ENCODE peak calls at places on chromosome 10, in nine cellular contexts. G is sigmoid colon, H is heart left ventricle, X is A549, O is HCT116, C is Peyer's patch, Y is IMR-90, P is GM12892, L is esophagus squamous epithelium. N is an unnamed sample.

GRCh38 chr10:98062424-98062823 is 32.0 kb upstream of the CRTAC1 start:
- DNase-seq in G (no peak), H (no peak), X (no peak), O (no peak), C (no peak), Y (no peak), P (no peak), L (no peak), N (no peak)

GRCh38 chr10:124522903-124523260 is 61.3 kb downstream of the LHPP start:
- DNase-seq in G (peak; percentile 71), H (no peak), X (peak; percentile 33), O (no peak), C (peak; percentile 73), Y (no peak), P (no peak), L (no peak), N (peak; percentile 37)

GRCh38 chr10:122376364-122376961 is 2.0 kb downstream of the PLEKHA1 start:
- DNase-seq in G (no peak), H (no peak), X (no peak), O (no peak), C (no peak), Y (no peak), P (no peak), L (no peak), N (no peak)

GRCh38 chr10:106815427-106816043 is 349.0 kb downstream of the SORCS1 start:
- DNase-seq in G (no peak), H (no peak), X (no peak), O (no peak), C (no peak), Y (no peak), P (no peak), L (no peak), N (no peak)

GRCh38 chr10:114313139-114313538 is 74.1 kb downstream of the VWA2 start:
- DNase-seq in G (peak; percentile 29), H (no peak), X (no peak), O (no peak), C (no peak), Y (no peak), P (no peak), L (no peak), N (no peak)

GRCh38 chr10:78028438-78029293 is 649 bp downstream of the POLR3A start:
- DNase-seq in G (peak; percentile 54), H (no peak), X (no peak), O (no peak), C (peak; percentile 69), Y (peak; percentile 57), P (peak; percentile 28), L (no peak), N (no peak)

GRCh38 chr10:27513451-27514191 is 9.5 kb downstream of the RAB18 start:
- DNase-seq in G (no peak), H (no peak), X (no peak), O (no peak), C (no peak), Y (peak; percentile 57), P (no peak), L (no peak), N (no peak)

GRCh38 chr10:50152792-50153272 is 85.1 kb downstream of the WASHC2A start:
- DNase-seq in G (no peak), H (peak; percentile 38), X (no peak), O (no peak), C (peak; percentile 49), Y (no peak), P (no peak), L (no peak), N (no peak)

GRCh38 chr10:70265032-70265689 is 18.6 kb downstream of the NPFFR1 start:
- DNase-seq in G (no peak), H (no peak), X (peak; percentile 37), O (peak; percentile 64), C (no peak), Y (no peak), P (no peak), L (no peak), N (no peak)

GRCh38 chr10:100998183-100998990 is 1.2 kb upstream of the LZTS2 start:
- DNase-seq in G (peak; percentile 94), H (peak; percentile 88), X (peak; percentile 77), O (no peak), C (peak; percentile 89), Y (peak; percentile 81), P (peak; percentile 74), L (no peak), N (peak; percentile 91)

GRCh38 chr10:64277536-64277935 is 756.3 kb downstream of the REEP3 start:
- DNase-seq in G (no peak), H (no peak), X (no peak), O (no peak), C (no peak), Y (no peak), P (no peak), L (no peak), N (no peak)

GRCh38 chr10:22271786-22272185 is 44.4 kb upstream of the COMMD3 start:
- DNase-seq in G (no peak), H (no peak), X (no peak), O (no peak), C (no peak), Y (no peak), P (no peak), L (no peak), N (no peak)

GRCh38 chr10:96043895-96044580 is 655 bp downstream of the CCNJ start:
- DNase-seq in G (peak; percentile 74), H (peak; percentile 52), X (peak; percentile 40), O (no peak), C (peak; percentile 75), Y (peak; percentile 45), P (peak; percentile 57), L (no peak), N (peak; percentile 64)

GRCh38 chr10:11901454-11902431 is 78.6 kb downstream of the PROSER2 start:
- DNase-seq in G (peak; percentile 43), H (no peak), X (no peak), O (no peak), C (no peak), Y (peak; percentile 10), P (no peak), L (no peak), N (no peak)

GRCh38 chr10:28986856-28987255 is 302.0 kb upstream of the LYZL1 start:
- DNase-seq in G (no peak), H (no peak), X (no peak), O (no peak), C (no peak), Y (no peak), P (no peak), L (no peak), N (no peak)

GRCh38 chr10:110208614-110209398 is 1.4 kb downstream of the MXI1 start:
- DNase-seq in G (peak; percentile 75), H (peak; percentile 52), X (peak; percentile 52), O (no peak), C (peak; percentile 64), Y (peak; percentile 46), P (peak; percentile 34), L (no peak), N (peak; percentile 66)

GRCh38 chr10:110210663-110211454 is 3.5 kb downstream of the MXI1 start:
- DNase-seq in G (peak; percentile 99), H (peak; percentile 97), X (peak; percentile 98), O (peak; percentile 99), C (peak; percentile 99), Y (peak; percentile 98), P (peak; percentile 87), L (peak; percentile 65), N (peak; percentile 99)

GRCh38 chr10:110207805-110208613 is 604 bp downstream of the MXI1 start:
- DNase-seq in G (peak; percentile 77), H (peak; percentile 45), X (peak; percentile 53), O (no peak), C (peak; percentile 70), Y (peak; percentile 17), P (no peak), L (no peak), N (peak; percentile 63)

GRCh38 chr10:110209926-110210662 is 2.7 kb downstream of the MXI1 start:
- DNase-seq in G (peak; percentile 90), H (peak; percentile 65), X (peak; percentile 26), O (no peak), C (peak; percentile 69), Y (peak; percentile 29), P (no peak), L (no peak), N (peak; percentile 76)

GRCh38 chr10:110209399-110209925 is 2.1 kb downstream of the MXI1 start:
- DNase-seq in G (peak; percentile 89), H (peak; percentile 69), X (peak; percentile 68), O (peak; percentile 59), C (peak; percentile 74), Y (peak; percentile 65), P (no peak), L (no peak), N (peak; percentile 82)
- TF ChIP-seq POLR2A in G (peak; percentile 29), H (no peak), X (no peak), O (no peak), C (peak; percentile 1), Y (no peak), P (no peak), L (no peak), N (peak; percentile 28)

GRCh38 chr10:132407846-132408278 is 10.9 kb downstream of the PWWP2B start:
- DNase-seq in G (peak; percentile 87), H (no peak), X (no peak), O (no peak), C (peak; percentile 87), Y (peak; percentile 29), P (no peak), L (no peak), N (peak; percentile 71)
- TF ChIP-seq POLR2A in G (peak; percentile 55), H (no peak), X (no peak), O (no peak), C (peak; percentile 69), Y (no peak), P (no peak), L (no peak), N (no peak)

DNA sequence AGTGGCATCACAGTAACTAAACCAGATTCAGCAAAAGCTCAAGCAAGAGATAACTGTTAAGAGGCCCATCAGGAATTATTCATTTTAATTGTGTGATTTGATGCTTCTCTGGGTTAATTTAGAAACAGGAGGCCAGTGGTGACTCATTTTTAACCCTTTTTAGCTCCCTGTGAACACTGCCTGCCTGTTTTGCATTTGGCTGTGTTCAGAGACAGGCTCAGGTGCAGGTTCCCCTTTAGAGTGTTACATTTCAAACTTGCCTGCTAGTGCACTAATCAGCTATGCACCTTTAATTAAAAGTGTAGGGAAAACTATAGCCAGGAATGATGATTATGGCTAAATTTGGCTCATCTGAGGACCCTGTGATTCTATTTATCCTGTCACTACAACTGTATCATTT is 6.5 kb downstream of the STAMBPL1 start:
- DNase-seq in G (no peak), H (no peak), X (no peak), O (no peak), C (no peak), Y (no peak), P (no peak), L (no peak), N (no peak)
- TF ChIP-seq POLR2A in G (no peak), H (no peak), X (no peak), O (no peak), C (no peak), Y (no peak), P (peak; percentile 63), L (no peak), N (no peak)

DNA sequence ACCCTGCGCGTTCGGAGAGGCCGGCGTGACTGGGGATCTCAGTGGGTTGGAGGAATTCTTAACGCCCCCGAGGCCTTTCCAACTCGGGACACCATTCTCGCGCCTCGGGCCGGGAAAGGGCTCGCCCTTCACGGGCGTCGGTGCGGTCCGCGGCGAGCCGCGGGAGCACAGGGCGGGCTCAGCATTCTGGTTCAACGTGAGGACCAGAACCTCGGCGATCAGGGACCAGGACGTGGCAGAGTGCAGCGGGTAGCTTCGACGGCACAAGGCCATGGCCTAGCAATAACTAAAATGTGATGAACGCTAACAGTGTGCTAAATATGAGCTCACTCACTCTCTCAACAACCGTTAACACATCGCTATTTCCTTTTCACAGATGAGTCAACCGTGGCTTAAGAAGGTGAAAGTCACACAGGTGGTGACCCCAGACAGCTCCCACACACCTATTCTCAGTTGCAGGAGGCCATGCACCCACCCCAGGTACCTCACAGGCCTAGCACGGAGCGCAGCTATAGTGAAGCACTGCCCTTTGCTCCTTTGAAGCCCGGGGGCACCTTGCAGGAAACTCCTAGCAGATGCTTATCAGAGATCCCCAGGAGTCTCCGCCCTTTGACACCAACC is 4.5 kb upstream of the EMX2 start:
- DNase-seq in G (no peak), H (no peak), X (no peak), O (no peak), C (no peak), Y (no peak), P (no peak), L (no peak), N (no peak)
- TF ChIP-seq POLR2A in G (no peak), H (no peak), X (no peak), O (no peak), C (no peak), Y (no peak), P (no peak), L (no peak), N (no peak)